ENCODE peak calls at places on chromosomes 4 and X, in five cellular contexts. W, D, Q, H and O are unnamed samples.

GRCh38 chr4:42445038-42445437 is 47.8 kb downstream of the SHISA3 start:
- DNase-seq in W (no peak), D (no peak), Q (no peak), H (no peak), O (no peak)

GRCh38 chr4:88457307-88458090 is 580 bp downstream of the HERC5 start:
- DNase-seq in W (peak), D (peak), Q (no peak), H (peak), O (no peak)

GRCh38 chr4:88033309-88033708 is 25.9 kb downstream of the PKD2 start:
- DNase-seq in W (no peak), D (peak), Q (peak), H (peak), O (peak)

GRCh38 chrX:147838465-147839131 is 73.1 kb upstream of the FMR1 start:
- DNase-seq in W (no peak), D (no peak), Q (no peak), H (no peak), O (no peak)

GRCh38 chr4:5751073-5751917 is 40.3 kb downstream of the EVC start:
- DNase-seq in W (no peak), D (no peak), Q (peak), H (no peak), O (peak)

GRCh38 chr4:88378691-88379559 is at the start of gene HERC6:
- DNase-seq in W (peak), D (peak), Q (peak), H (peak), O (peak)

GRCh38 chr4:130172156-130172555 is 1076.2 kb downstream of the C4orf33 start:
- DNase-seq in W (no peak), D (no peak), Q (no peak), H (no peak), O (no peak)

GRCh38 chr4:141132689-141133145 is 552 bp downstream of the RNF150 start:
- DNase-seq in W (no peak), D (no peak), Q (peak), H (no peak), O (no peak)

GRCh38 chrX:124328765-124329164 is 3.7 kb upstream of the TEX13D start:
- DNase-seq in W (no peak), D (no peak), Q (no peak), H (no peak), O (no peak)

GRCh38 chrX:140664939-140665338 is 44.6 kb upstream of the LINC00632 start:
- DNase-seq in W (no peak), D (no peak), Q (peak), H (peak), O (no peak)

DNA sequence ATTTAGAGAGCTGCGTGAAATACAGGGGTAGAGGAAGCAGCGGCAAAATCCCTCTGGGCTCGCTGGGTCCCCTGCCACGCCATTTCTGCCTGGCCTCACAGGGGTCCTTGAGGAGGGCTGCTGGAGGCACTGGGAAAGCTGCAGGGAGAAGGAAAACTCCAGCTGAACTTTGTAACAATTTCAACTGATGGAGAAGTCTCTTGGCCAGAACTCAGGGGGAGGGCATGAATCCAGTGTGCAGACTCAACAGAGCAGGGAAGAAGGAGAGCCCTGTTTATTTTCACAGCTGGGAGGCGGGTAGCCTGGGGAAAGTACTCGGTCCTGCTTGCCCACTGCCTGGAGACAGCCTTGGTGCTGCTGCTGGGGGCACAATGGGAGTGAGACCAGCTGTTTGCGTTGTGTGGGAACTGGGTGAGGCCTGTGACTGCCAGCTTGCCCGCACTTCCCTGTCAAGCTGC is 93.2 kb upstream of the MAPK10 start:
- DNase-seq in W (no peak), D (no peak), Q (peak), H (no peak), O (peak)
- H3K27ac ChIP-seq in W (peak), D (no peak), Q (peak), H (no peak), O (peak)

DNA sequence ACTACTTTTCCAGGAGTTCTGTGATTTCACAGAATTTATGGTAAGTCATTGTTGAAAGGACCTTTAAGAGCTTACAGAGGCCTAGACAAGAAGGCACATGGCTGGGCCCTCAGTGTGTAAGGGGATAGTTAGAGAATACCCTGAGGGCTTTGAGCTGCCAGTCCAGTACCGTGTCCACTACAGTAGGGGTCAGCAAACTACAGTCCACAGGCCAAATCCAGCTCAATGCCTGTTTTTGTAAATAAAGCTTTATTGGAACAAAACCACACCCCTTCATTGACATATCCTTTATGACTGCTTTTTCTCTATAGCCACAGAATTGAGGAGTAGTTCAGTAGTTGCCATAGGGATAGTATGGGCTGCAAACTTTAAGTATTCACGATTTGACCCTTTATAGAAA is 176.2 kb downstream of the MID1 start:
- DNase-seq in W (no peak), D (no peak), Q (no peak), H (no peak), O (no peak)
- TF ChIP-seq CTCF in W (no peak), D (peak), Q (peak), H (no peak), O (peak)

DNA sequence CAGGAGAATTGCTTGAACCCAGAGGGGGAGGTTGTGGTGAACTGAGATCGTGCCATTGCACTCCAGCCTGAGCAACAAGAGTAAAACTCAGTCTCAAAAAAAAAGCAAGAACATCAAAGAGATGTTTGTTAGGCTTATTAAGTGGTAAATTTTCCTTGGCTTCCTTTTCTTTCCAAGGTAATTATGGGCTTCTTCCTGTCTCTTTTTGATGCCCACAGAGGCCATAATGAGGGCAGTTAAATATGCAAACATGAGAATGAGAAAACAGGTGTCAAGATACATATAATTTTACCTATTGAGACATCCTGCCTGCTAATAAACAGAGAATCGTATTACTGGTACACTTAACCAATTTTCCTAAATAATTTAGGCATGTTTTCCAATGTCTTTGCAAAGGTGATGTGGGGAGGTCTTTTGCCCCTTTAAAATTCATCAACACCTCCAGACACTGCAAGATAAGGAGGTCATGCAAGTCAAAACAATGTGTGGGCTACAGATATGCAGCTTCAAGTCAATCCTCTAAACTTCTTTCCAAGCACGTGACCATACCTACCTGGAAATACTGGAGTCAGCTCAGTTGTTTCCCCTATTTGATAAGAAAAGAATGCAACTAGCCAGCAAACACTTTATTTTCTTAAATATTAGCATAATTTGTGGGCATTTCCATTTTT is 2.7 kb downstream of the SLC39A8 start:
- DNase-seq in W (no peak), D (no peak), Q (no peak), H (no peak), O (no peak)
- H3K27ac ChIP-seq in W (peak), D (no peak), Q (no peak), H (no peak), O (no peak)

DNA sequence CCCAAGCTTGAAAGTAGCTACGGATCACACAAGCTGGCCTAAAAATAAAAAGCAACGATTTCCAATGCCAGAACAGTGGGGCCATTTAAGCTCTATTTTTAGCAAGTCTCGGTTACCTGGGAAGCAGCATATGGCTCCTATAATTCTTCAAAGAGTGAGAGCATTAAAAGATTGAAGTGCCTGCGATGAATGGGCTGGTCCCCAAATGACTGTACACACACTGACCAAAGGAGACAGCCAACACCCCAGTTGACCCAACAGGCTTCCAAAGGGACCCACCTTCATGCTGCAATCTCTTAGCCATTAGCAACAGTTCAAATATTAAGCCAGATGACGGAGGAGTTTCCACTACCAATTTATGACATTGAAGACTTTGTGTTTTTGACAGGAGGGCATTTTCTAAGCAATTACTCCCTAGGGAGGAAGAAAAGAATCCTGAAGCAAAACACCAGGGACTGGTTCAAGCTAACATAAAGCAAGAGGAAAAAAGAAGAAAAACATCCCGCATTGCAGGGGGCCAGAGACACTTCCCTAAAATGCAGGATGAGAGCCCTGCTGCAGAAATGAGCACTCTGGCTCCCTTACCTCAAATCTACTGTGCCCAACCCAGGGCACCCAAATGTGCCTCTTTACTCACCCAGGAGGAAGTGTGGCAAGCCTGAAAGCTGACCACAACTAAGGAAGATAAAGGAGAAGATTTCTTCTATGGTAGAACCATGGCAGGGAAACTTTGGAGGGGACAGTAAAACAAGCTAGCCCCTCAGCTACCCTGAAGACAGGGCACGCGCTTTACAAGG is 21.6 kb downstream of the SH3KBP1 start:
- DNase-seq in W (no peak), D (no peak), Q (no peak), H (no peak), O (no peak)
- TF ChIP-seq CTCF in W (no peak), D (no peak), Q (no peak), H (no peak), O (no peak)

DNA sequence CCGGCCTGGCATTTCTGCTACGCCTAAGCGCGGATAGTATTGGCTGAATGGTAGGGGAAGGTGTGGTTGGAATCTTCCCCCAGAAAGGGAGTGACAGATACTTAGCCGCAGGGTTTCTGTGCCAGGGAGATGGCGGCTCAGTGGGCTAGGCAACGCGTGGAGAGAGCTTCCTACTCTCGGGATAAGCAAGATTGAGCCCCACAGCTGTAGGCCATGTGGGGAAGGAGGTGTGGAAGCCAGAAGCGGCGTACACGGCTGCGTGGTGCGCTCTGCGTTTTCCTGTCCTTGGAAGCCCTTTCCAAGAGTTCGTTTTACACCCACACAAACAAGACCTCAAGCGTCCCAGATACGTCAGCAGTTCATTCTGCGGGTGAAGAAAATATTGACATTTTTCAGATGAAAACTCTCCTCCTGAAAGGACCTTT is 376 bp upstream of the GPAT3 start:
- DNase-seq in W (peak), D (peak), Q (peak), H (peak), O (peak)
- H3K27ac ChIP-seq in W (peak), D (peak), Q (peak), H (no peak), O (peak)

GRCh38 chrX:120769576-120770341 is 105.9 kb downstream of the CT47B1 start:
- DNase-seq in W (no peak), D (peak), Q (peak), H (peak), O (no peak)
- TF ChIP-seq CTCF in W (peak), D (peak), Q (peak), H (peak), O (no peak)

GRCh38 chrX:41441934-41442823 is 5.0 kb upstream of the NYX start:
- DNase-seq in W (peak), D (peak), Q (peak), H (peak), O (no peak)
- H3K27ac ChIP-seq in W (peak), D (peak), Q (peak), H (peak), O (no peak)

DNA sequence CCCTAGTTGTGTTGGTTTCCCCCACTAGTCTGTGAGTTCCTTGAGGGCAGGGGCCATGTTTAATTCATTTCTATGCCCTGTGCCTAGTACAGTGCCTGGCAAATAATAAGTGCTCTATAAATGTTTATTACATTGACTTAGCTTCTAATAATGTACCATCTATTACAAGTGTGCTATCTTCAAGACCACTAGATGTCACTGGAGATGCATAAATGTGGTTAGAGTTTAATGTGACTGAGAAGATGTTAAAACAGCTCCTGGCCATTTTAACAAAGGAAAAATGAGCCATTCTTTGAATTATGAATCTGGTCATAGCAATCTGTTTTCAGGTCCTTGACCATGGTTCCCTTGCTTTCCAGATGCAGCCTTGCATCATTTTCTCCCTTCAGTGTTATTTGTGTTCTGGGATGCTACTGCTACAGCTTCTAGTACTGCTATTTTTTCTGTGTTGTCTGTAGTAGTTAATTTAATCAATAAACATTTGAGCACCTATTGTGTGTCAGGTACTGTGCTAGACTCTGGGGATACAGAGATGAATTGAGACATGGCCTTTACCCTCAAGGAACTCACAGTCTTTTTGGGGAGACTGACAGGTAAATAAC is 43.2 kb downstream of the SLC9A6 start:
- DNase-seq in W (no peak), D (peak), Q (peak), H (peak), O (no peak)
- TF ChIP-seq CTCF in W (peak), D (peak), Q (peak), H (peak), O (peak)

DNA sequence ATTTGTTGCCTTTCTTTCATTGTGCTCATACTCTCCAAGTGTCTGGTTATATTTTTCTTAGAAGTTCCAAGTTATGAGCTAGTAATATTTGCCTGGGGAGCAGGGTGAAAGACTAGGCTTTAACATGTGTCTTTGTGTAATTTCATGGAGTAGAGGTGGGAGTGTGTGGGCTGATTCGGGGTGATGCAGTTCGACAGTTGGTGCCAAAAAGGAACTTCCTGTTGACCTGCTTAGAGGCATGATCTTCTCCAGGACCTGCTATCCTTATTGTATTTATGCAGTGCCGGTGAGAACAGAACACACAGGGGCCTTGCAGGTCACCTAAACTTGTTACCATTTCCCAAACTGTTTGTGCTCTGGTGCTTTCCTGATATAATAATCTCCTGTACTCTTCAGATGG is 21.2 kb downstream of the USP53 start:
- DNase-seq in W (no peak), D (no peak), Q (no peak), H (no peak), O (no peak)
- H3K27ac ChIP-seq in W (no peak), D (no peak), Q (no peak), H (no peak), O (no peak)

DNA sequence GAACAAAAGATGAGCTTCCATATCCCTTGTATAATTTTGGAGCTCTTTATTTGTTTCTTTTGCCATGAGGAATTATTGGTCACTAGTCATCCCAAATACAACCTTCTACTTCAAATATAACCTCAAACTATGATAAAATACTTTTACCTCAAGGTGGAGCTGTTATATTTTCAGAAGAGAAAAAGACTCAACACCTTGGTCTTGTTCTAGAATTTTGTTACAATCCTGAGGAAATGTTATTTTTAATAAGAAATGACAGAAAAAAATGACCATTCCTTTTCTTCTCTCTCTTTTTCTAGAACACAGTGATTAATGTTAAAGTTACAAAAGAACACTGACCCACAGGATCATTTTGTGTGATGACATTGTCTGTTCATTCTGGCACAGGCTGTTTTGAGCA is 159.5 kb upstream of the CTSO start:
- DNase-seq in W (no peak), D (no peak), Q (no peak), H (peak), O (no peak)
- TF ChIP-seq CTCF in W (no peak), D (peak), Q (no peak), H (peak), O (peak)